ENCODE peak calls at places on chromosomes 13 and 19, in eight cellular contexts. S is A549, E is neural progenitor cell, H is esophagus muscularis mucosa, W is psoas muscle, I is IMR-90, Z is HCT116, C is brain microvascular endothelial cell. J is an unnamed sample.

GRCh38 chr19:2084993-2085720 is 11.0 kb downstream of the MOB3A start:
- DNase-seq in S (no peak), E (no peak), H (no peak), W (peak), I (no peak), Z (no peak), C (no peak), J (no peak)

GRCh38 chr19:29422047-29422446 is 103.7 kb upstream of the VSTM2B start:
- DNase-seq in S (no peak), E (no peak), H (no peak), W (no peak), I (no peak), Z (no peak), C (no peak), J (no peak)

GRCh38 chr13:110472904-110473563 is 88.5 kb downstream of the RAB20 start:
- DNase-seq in S (no peak), E (no peak), H (no peak), W (peak), I (no peak), Z (no peak), C (no peak), J (no peak)

GRCh38 chr19:45477713-45478453 is 10.1 kb downstream of the FOSB start:
- DNase-seq in S (no peak), E (peak), H (no peak), W (no peak), I (no peak), Z (no peak), C (no peak), J (peak)

GRCh38 chr19:50046649-50047503 is 21.1 kb downstream of the ZNF473 start:
- DNase-seq in S (no peak), E (no peak), H (no peak), W (peak), I (peak), Z (peak), C (peak), J (no peak)

GRCh38 chr19:19263886-19264487 is 9.1 kb downstream of the TM6SF2 start:
- DNase-seq in S (no peak), E (no peak), H (no peak), W (no peak), I (no peak), Z (no peak), C (no peak), J (no peak)

GRCh38 chr13:49213997-49214916 is 5.9 kb upstream of the MLNR start:
- DNase-seq in S (no peak), E (no peak), H (no peak), W (no peak), I (no peak), Z (no peak), C (no peak), J (no peak)

GRCh38 chr13:25180795-25181537 is 8.9 kb upstream of the AMER2 start:
- DNase-seq in S (no peak), E (peak), H (peak), W (no peak), I (no peak), Z (no peak), C (no peak), J (no peak)

GRCh38 chr19:32196690-32197420 is 148.6 kb upstream of the ZNF507 start:
- DNase-seq in S (no peak), E (no peak), H (peak), W (no peak), I (no peak), Z (no peak), C (no peak), J (no peak)

GRCh38 chr19:57776764-57777296 is 7.4 kb downstream of the ZNF586 start:
- DNase-seq in S (no peak), E (no peak), H (no peak), W (no peak), I (no peak), Z (no peak), C (no peak), J (no peak)

GRCh38 chr13:23673354-23673753 is 103.1 kb downstream of the TNFRSF19 start:
- DNase-seq in S (no peak), E (no peak), H (peak), W (no peak), I (peak), Z (no peak), C (peak), J (peak)

GRCh38 chr19:1252221-1252817 is 3.9 kb downstream of the MIDN start:
- DNase-seq in S (no peak), E (no peak), H (peak), W (peak), I (peak), Z (no peak), C (peak), J (peak)

GRCh38 chr19:41861098-41861768 is 1.2 kb downstream of the RPS19 start:
- DNase-seq in S (no peak), E (no peak), H (no peak), W (no peak), I (no peak), Z (no peak), C (no peak), J (no peak)

GRCh38 chr19:5314012-5314906 is 26.4 kb downstream of the PTPRS start:
- DNase-seq in S (peak), E (no peak), H (no peak), W (no peak), I (peak), Z (no peak), C (no peak), J (peak)

GRCh38 chr19:37986048-37986750 is 79.2 kb downstream of the SIPA1L3 start:
- DNase-seq in S (no peak), E (no peak), H (no peak), W (no peak), I (no peak), Z (no peak), C (no peak), J (no peak)

GRCh38 chr19:13622727-13623126 is 116.4 kb upstream of the CACNA1A start:
- DNase-seq in S (no peak), E (peak), H (no peak), W (no peak), I (no peak), Z (no peak), C (no peak), J (no peak)

GRCh38 chr19:43624933-43625332 is 5.5 kb upstream of the ZNF428 start:
- DNase-seq in S (no peak), E (peak), H (no peak), W (peak), I (peak), Z (peak), C (no peak), J (no peak)

GRCh38 chr13:99992376-99992775 is 10.8 kb downstream of the ZIC2 start:
- DNase-seq in S (no peak), E (peak), H (no peak), W (no peak), I (no peak), Z (no peak), C (no peak), J (no peak)

GRCh38 chr19:28737021-28737525 is 475.9 kb downstream of the UQCRFS1 start:
- DNase-seq in S (no peak), E (peak), H (no peak), W (no peak), I (peak), Z (no peak), C (peak), J (peak)

GRCh38 chr13:45138282-45138681 is 18.0 kb downstream of the GTF2F2 start:
- DNase-seq in S (no peak), E (no peak), H (no peak), W (no peak), I (no peak), Z (no peak), C (no peak), J (no peak)

GRCh38 chr13:45137501-45137880 is 17.2 kb downstream of the GTF2F2 start:
- DNase-seq in S (no peak), E (no peak), H (no peak), W (no peak), I (no peak), Z (no peak), C (no peak), J (no peak)

GRCh38 chr13:45132384-45133064 is 12.2 kb downstream of the GTF2F2 start:
- DNase-seq in S (no peak), E (no peak), H (no peak), W (no peak), I (no peak), Z (no peak), C (no peak), J (no peak)

GRCh38 chr13:45136741-45137500 is 16.6 kb downstream of the GTF2F2 start:
- DNase-seq in S (no peak), E (no peak), H (no peak), W (no peak), I (no peak), Z (no peak), C (no peak), J (no peak)

DNA sequence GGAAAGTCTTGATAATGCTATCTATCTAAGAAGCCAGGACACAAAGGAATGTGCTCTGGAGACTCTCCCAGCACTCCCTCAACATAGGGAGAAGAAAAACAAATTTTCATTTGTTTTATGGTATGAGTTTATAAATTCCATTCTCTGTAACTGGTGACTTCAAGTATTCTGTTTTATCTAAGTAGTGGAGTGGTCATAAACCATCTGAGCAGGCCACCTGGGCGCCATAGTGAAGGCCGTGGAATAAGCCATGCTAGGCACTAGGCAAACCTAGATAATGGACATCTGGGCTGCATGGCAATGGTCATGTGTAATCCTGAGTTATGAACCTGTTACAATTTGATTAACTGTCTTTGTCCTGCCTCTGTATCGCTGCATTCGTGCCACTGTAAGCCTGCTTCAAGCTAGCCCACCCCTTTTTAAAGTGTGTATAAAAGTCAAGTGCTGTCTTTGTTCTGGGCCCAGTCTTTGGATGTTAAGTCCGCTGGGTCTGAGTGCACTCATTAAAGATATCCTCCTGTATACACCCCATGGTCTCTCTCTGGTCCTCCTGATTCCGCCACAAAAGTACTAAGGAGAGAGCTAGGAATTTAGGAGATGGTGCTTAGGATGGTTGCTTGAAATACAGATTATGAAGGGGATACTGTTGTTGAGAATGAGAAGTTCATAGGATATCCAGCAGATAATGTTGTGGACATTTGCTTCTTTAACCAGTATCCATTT is 13.2 kb downstream of the GTF2F2 start:
- DNase-seq in S (no peak), E (no peak), H (no peak), W (no peak), I (no peak), Z (peak), C (no peak), J (no peak)
- H3K27ac ChIP-seq in S (no peak), E (no peak), H (no peak), W (no peak), I (no peak), Z (no peak), C (no peak), J (no peak)

GRCh38 chr19:16588824-16589577 is 16.8 kb upstream of the SLC35E1 start:
- DNase-seq in S (no peak), E (no peak), H (no peak), W (peak), I (no peak), Z (no peak), C (no peak), J (no peak)

GRCh38 chr19:16587031-16588023 is 15.1 kb upstream of the SLC35E1 start:
- DNase-seq in S (no peak), E (no peak), H (no peak), W (no peak), I (peak), Z (no peak), C (peak), J (no peak)

GRCh38 chr19:16589917-16590316 is 17.7 kb upstream of the SLC35E1 start:
- DNase-seq in S (no peak), E (no peak), H (no peak), W (no peak), I (no peak), Z (no peak), C (no peak), J (no peak)

GRCh38 chr19:16586477-16586871 is 14.3 kb upstream of the SLC35E1 start:
- DNase-seq in S (no peak), E (no peak), H (no peak), W (no peak), I (no peak), Z (no peak), C (no peak), J (no peak)

DNA sequence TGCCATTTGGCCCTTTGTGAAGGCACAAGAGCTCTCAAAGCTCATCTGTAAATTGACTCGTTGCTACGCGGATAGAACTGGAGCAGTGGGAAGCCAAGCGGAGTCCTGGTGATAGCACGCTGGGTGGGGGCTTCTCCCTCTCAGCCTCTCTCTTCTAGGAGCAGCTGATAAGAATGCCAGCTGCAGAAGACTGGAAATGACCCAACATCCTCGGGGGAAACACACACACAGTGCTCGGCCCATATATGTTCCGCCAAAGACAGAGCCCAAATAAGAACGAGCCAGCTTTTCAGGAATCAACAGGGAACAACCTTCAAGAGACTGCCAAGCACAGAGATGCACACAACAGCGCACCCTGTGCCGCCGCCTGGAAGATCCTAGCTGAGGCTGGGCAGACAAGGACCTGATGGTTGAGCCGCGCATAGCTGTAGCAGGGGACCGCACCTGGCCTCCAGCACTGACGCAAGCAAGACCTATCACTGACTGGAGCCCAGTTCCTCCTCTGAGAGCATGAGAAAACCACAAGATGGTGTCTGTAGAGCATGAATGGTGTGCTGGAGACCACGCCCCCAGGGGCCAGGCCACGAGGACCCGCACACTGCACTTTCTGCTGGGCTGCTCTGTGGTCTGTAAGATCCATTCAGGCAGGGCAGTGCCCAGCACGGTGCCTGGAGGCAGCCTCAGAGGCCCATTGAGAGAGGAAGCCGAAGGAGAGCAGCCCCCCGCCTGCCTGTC is 16.0 kb upstream of the SLC35E1 start:
- DNase-seq in S (no peak), E (no peak), H (no peak), W (peak), I (peak), Z (no peak), C (no peak), J (no peak)
- TF ChIP-seq CTCF in S (no peak), E (no peak), H (no peak), W (no peak), I (no peak), Z (no peak), C (no peak), J (no peak)

GRCh38 chr19:10618846-10619245 is 6.5 kb upstream of the SLC44A2 start:
- DNase-seq in S (no peak), E (no peak), H (no peak), W (peak), I (no peak), Z (no peak), C (no peak), J (no peak)
- H3K27ac ChIP-seq in S (no peak), E (no peak), H (no peak), W (peak), I (peak), Z (no peak), C (no peak), J (no peak)

DNA sequence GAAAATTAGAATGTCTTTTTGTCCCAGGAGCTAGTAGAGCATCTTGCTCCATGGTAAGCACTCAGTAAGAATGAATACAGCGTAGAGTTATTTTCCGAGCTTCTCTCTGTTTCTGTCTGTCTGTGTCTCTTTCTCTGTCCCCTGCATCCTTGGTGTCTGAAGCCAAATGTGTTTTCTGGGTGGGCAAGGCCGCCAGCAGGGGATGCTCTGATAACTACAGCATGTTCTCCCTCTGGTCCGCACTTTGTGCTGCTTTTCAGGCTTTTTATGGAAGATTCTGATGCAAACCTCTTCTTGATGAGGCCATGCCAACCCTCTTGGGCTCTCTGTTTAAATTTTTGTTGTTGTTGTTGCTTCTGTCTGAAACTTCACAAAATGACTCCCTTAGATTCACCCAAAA is 142.8 kb upstream of the UBL3 start:
- DNase-seq in S (no peak), E (no peak), H (peak), W (no peak), I (no peak), Z (no peak), C (no peak), J (no peak)
- TF ChIP-seq CTCF in S (no peak), E (peak), H (no peak), W (no peak), I (peak), Z (peak), C (peak), J (no peak)

J was measured in RWPE1.